ENCODE peak calls at places on chromosome 11, in seven cellular contexts. One of them, this sample, is unnamed.
A peak's percentile ranks its signal among the peaks of the same experiment; 100 is the strongest.

GRCh38 chr11:17639781-17640180 is 79.6 kb upstream of the MYOD1 start:
- DNase-seq in lung: no peak
- DNase-seq in activated CD4-positive, alpha-beta memory T cell treated with anti-CD3 and anti-CD28 coated beads for 36 hours: no peak
- DNase-seq in stimulated activated CD4-positive, alpha-beta T cell treated with anti-CD3 and anti-CD28 coated beads, Interleukin-15, amount 100 ng/mL, for 24 hours: no peak
- DNase-seq in iris pigment epithelial cell: no peak
- DNase-seq in stimulated activated CD8-positive, alpha-beta memory T cell treated with anti-CD3 and anti-CD28 coated beads, Interleukin-15, amount 100 ng/mL, for 4 hours: no peak
- DNase-seq in erythroblast: no peak
- DNase-seq in this sample: no peak

GRCh38 chr11:68798221-68798813 is 43.4 kb downstream of the CPT1A start:
- DNase-seq in stimulated activated CD8-positive, alpha-beta memory T cell treated with anti-CD3 and anti-CD28 coated beads, Interleukin-15, amount 100 ng/mL, for 4 hours: peak; percentile 3
- DNase-seq in stimulated activated CD4-positive, alpha-beta T cell treated with anti-CD3 and anti-CD28 coated beads, Interleukin-15, amount 100 ng/mL, for 24 hours: peak; percentile 58
- DNase-seq in erythroblast: peak; percentile 37
- DNase-seq in activated CD4-positive, alpha-beta memory T cell treated with anti-CD3 and anti-CD28 coated beads for 36 hours: peak; percentile 53
- DNase-seq in iris pigment epithelial cell: peak; percentile 15
- DNase-seq in lung: peak; percentile 31
- DNase-seq in this sample: peak; percentile 27

GRCh38 chr11:2302280-2302843 is 549 bp downstream of the TSPAN32 start:
- DNase-seq in stimulated activated CD4-positive, alpha-beta T cell treated with anti-CD3 and anti-CD28 coated beads, Interleukin-15, amount 100 ng/mL, for 24 hours: peak; percentile 45
- DNase-seq in stimulated activated CD8-positive, alpha-beta memory T cell treated with anti-CD3 and anti-CD28 coated beads, Interleukin-15, amount 100 ng/mL, for 4 hours: no peak
- DNase-seq in lung: peak; percentile 28
- DNase-seq in activated CD4-positive, alpha-beta memory T cell treated with anti-CD3 and anti-CD28 coated beads for 36 hours: peak; percentile 42
- DNase-seq in iris pigment epithelial cell: no peak
- DNase-seq in erythroblast: peak; percentile 78
- DNase-seq in this sample: peak; percentile 24

GRCh38 chr11:12416552-12416951 is 39.2 kb downstream of the PARVA start:
- DNase-seq in stimulated activated CD4-positive, alpha-beta T cell treated with anti-CD3 and anti-CD28 coated beads, Interleukin-15, amount 100 ng/mL, for 24 hours: no peak
- DNase-seq in stimulated activated CD8-positive, alpha-beta memory T cell treated with anti-CD3 and anti-CD28 coated beads, Interleukin-15, amount 100 ng/mL, for 4 hours: no peak
- DNase-seq in erythroblast: no peak
- DNase-seq in lung: no peak
- DNase-seq in activated CD4-positive, alpha-beta memory T cell treated with anti-CD3 and anti-CD28 coated beads for 36 hours: no peak
- DNase-seq in iris pigment epithelial cell: no peak
- DNase-seq in this sample: no peak

GRCh38 chr11:65444314-65445051 is 21.9 kb downstream of the NEAT1 start:
- DNase-seq in stimulated activated CD4-positive, alpha-beta T cell treated with anti-CD3 and anti-CD28 coated beads, Interleukin-15, amount 100 ng/mL, for 24 hours: no peak
- DNase-seq in stimulated activated CD8-positive, alpha-beta memory T cell treated with anti-CD3 and anti-CD28 coated beads, Interleukin-15, amount 100 ng/mL, for 4 hours: no peak
- DNase-seq in erythroblast: no peak
- DNase-seq in lung: peak; percentile 30
- DNase-seq in activated CD4-positive, alpha-beta memory T cell treated with anti-CD3 and anti-CD28 coated beads for 36 hours: peak; percentile 18
- DNase-seq in iris pigment epithelial cell: peak; percentile 43
- DNase-seq in this sample: no peak

GRCh38 chr11:71244116-71244815 is 8.1 kb downstream of the SHANK2 start:
- DNase-seq in stimulated activated CD8-positive, alpha-beta memory T cell treated with anti-CD3 and anti-CD28 coated beads, Interleukin-15, amount 100 ng/mL, for 4 hours: no peak
- DNase-seq in lung: no peak
- DNase-seq in iris pigment epithelial cell: peak; percentile 27
- DNase-seq in erythroblast: no peak
- DNase-seq in stimulated activated CD4-positive, alpha-beta T cell treated with anti-CD3 and anti-CD28 coated beads, Interleukin-15, amount 100 ng/mL, for 24 hours: no peak
- DNase-seq in activated CD4-positive, alpha-beta memory T cell treated with anti-CD3 and anti-CD28 coated beads for 36 hours: no peak
- DNase-seq in this sample: no peak

GRCh38 chr11:121634889-121635288 is 182.1 kb upstream of the SORL1-AS1 start:
- DNase-seq in stimulated activated CD4-positive, alpha-beta T cell treated with anti-CD3 and anti-CD28 coated beads, Interleukin-15, amount 100 ng/mL, for 24 hours: no peak
- DNase-seq in iris pigment epithelial cell: peak; percentile 96
- DNase-seq in activated CD4-positive, alpha-beta memory T cell treated with anti-CD3 and anti-CD28 coated beads for 36 hours: no peak
- DNase-seq in stimulated activated CD8-positive, alpha-beta memory T cell treated with anti-CD3 and anti-CD28 coated beads, Interleukin-15, amount 100 ng/mL, for 4 hours: no peak
- DNase-seq in lung: no peak
- DNase-seq in erythroblast: no peak
- DNase-seq in this sample: no peak

GRCh38 chr11:33266418-33267215 is 9.4 kb downstream of the HIPK3 start:
- DNase-seq in stimulated activated CD4-positive, alpha-beta T cell treated with anti-CD3 and anti-CD28 coated beads, Interleukin-15, amount 100 ng/mL, for 24 hours: no peak
- DNase-seq in activated CD4-positive, alpha-beta memory T cell treated with anti-CD3 and anti-CD28 coated beads for 36 hours: no peak
- DNase-seq in iris pigment epithelial cell: peak; percentile 93
- DNase-seq in lung: no peak
- DNase-seq in stimulated activated CD8-positive, alpha-beta memory T cell treated with anti-CD3 and anti-CD28 coated beads, Interleukin-15, amount 100 ng/mL, for 4 hours: no peak
- DNase-seq in erythroblast: peak; percentile 58
- DNase-seq in this sample: no peak

GRCh38 chr11:15764948-15765347 is 591.4 kb downstream of the SOX6 start:
- DNase-seq in activated CD4-positive, alpha-beta memory T cell treated with anti-CD3 and anti-CD28 coated beads for 36 hours: no peak
- DNase-seq in stimulated activated CD4-positive, alpha-beta T cell treated with anti-CD3 and anti-CD28 coated beads, Interleukin-15, amount 100 ng/mL, for 24 hours: no peak
- DNase-seq in lung: peak; percentile 36
- DNase-seq in erythroblast: no peak
- DNase-seq in iris pigment epithelial cell: no peak
- DNase-seq in stimulated activated CD8-positive, alpha-beta memory T cell treated with anti-CD3 and anti-CD28 coated beads, Interleukin-15, amount 100 ng/mL, for 4 hours: no peak
- DNase-seq in this sample: no peak

GRCh38 chr11:19727246-19727645 is 14.6 kb downstream of the NAV2 start:
- DNase-seq in stimulated activated CD8-positive, alpha-beta memory T cell treated with anti-CD3 and anti-CD28 coated beads, Interleukin-15, amount 100 ng/mL, for 4 hours: no peak
- DNase-seq in stimulated activated CD4-positive, alpha-beta T cell treated with anti-CD3 and anti-CD28 coated beads, Interleukin-15, amount 100 ng/mL, for 24 hours: no peak
- DNase-seq in erythroblast: no peak
- DNase-seq in iris pigment epithelial cell: peak; percentile 71
- DNase-seq in lung: no peak
- DNase-seq in activated CD4-positive, alpha-beta memory T cell treated with anti-CD3 and anti-CD28 coated beads for 36 hours: no peak
- DNase-seq in this sample: no peak

This sample was measured in CD4-positive, CD25-positive, alpha-beta regulatory T cell.